ENCODE peak calls at places on chromosomes 12 and 14, in ten cellular contexts. B, H, F, C, O, J, X, V, T and W are unnamed samples.

GRCh38 chr14:22986508-22987054 is 4.2 kb upstream of the AJUBA start:
- DNase-seq in C (peak; percentile 84), J (peak; percentile 76), T (peak; percentile 80), O (peak; percentile 79), B (peak; percentile 79), H (peak; percentile 77), F (peak; percentile 89), X (peak; percentile 85), V (peak; percentile 86), W (peak; percentile 89)

GRCh38 chr14:105528859-105529505 is 2.6 kb downstream of the TMEM121 start:
- DNase-seq in H (no peak), V (peak; percentile 25), B (no peak), C (peak; percentile 76), T (no peak), X (no peak), J (no peak), O (no peak), F (no peak), W (no peak)

GRCh38 chr14:43595373-43595772 is 911.7 kb downstream of the FSCB start:
- DNase-seq in F (no peak), J (no peak), T (no peak), H (no peak), X (no peak), V (no peak), O (no peak), C (no peak), B (no peak), W (no peak)

GRCh38 chr12:21416611-21417121 is 20.8 kb upstream of the PYROXD1 start:
- DNase-seq in B (no peak), T (no peak), X (no peak), J (no peak), O (no peak), H (no peak), V (peak; percentile 76), F (peak; percentile 2), C (peak; percentile 61), W (no peak)

GRCh38 chr12:18966927-18967326 is 162.6 kb upstream of the PLEKHA5 start:
- DNase-seq in O (no peak), C (no peak), T (no peak), H (no peak), X (no peak), F (no peak), J (no peak), B (no peak), V (no peak), W (no peak)

GRCh38 chr14:101019974-101020710 is 116.6 kb upstream of the RTL1 start:
- DNase-seq in H (no peak), F (no peak), T (no peak), X (no peak), O (no peak), C (no peak), B (no peak), V (no peak), J (no peak), W (no peak)

GRCh38 chr12:52082988-52083637 is 3.6 kb downstream of the SMIM41 start:
- DNase-seq in H (peak; percentile 72), O (peak; percentile 52), B (peak; percentile 92), F (peak; percentile 73), T (peak; percentile 20), C (peak; percentile 98), X (peak; percentile 69), V (peak; percentile 64), J (no peak), W (peak; percentile 95)

GRCh38 chr14:22557846-22558220 is 31.2 kb downstream of the DAD1 start:
- DNase-seq in O (no peak), F (no peak), C (no peak), H (no peak), X (no peak), T (no peak), B (no peak), V (no peak), J (no peak), W (no peak)

GRCh38 chr12:123942911-123943648 is 29.6 kb downstream of the CCDC92 start:
- DNase-seq in J (no peak), X (no peak), H (no peak), B (no peak), F (peak; percentile 45), T (peak; percentile 31), V (no peak), C (peak; percentile 90), O (no peak), W (peak; percentile 33)

GRCh38 chr12:123941000-123941399 is 31.6 kb downstream of the CCDC92 start:
- DNase-seq in X (no peak), H (no peak), V (no peak), J (no peak), B (no peak), F (no peak), O (no peak), T (no peak), C (no peak), W (peak; percentile 34)

GRCh38 chr12:123940627-123940966 is 32.0 kb downstream of the CCDC92 start:
- DNase-seq in T (no peak), B (no peak), C (no peak), J (no peak), H (no peak), F (no peak), O (no peak), V (no peak), X (no peak), W (peak; percentile 32)

GRCh38 chr12:123942277-123942653 is 30.4 kb downstream of the CCDC92 start:
- DNase-seq in T (peak; percentile 83), V (peak; percentile 27), C (peak; percentile 98), B (no peak), X (no peak), J (no peak), O (no peak), F (peak; percentile 81), H (no peak), W (no peak)

DNA sequence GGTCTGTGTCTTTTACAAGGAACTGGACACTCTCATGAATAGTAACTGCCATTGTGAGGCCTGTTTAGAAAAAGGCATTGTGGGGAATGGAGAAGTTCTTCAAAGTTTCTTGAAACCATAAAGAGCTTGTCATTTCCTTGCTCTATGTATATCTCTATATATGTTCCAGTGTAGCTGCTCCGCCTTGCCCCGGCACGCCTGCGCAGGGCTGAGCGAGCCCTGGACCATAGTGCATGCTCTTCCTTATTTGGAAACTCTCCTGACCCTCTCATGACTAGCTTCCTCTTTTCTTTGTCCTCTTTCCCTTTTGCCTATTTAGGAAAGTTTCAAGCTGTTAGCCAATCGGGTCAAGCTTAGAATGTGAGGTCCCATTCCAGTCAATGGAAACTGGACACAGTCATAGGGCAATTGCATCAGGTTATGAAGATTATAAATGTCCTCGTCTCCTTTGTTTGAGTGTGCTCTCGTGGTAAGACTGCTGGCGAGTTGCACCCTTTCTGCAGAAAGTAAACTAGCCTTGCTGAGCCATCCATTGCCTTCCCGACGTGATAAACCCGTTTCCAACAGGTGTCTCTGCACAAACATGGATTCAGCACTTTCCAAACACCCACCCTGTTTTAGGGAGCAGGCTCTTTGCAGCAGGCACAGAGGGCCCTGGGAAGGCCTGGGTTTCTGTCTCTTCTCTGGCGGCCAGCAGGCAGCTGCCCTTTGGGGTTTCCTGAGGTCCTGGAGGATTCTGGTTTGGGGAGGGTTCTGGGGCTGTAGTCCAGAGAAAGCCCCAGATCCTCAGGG is 30.9 kb downstream of the CCDC92 start:
- DNase-seq in V (no peak), X (no peak), B (no peak), J (no peak), H (no peak), C (no peak), F (peak; percentile 57), T (no peak), O (no peak), W (no peak)
- H3K36me3 ChIP-seq in V (peaks cover 2% of the 10 kb centered on the region), X (peaks cover 67% of the 10 kb centered on the region), B (peaks cover 16% of the 10 kb centered on the region), J (peaks cover 54% of the 10 kb centered on the region), H (peaks cover 72% of the 10 kb centered on the region), C (peaks cover 56% of the 10 kb centered on the region), F (peaks cover 2% of the 10 kb centered on the region), T (peaks cover 7% of the 10 kb centered on the region), O (peaks cover 26% of the 10 kb centered on the region), W (no peaks in the 10 kb centered on the region)

DNA sequence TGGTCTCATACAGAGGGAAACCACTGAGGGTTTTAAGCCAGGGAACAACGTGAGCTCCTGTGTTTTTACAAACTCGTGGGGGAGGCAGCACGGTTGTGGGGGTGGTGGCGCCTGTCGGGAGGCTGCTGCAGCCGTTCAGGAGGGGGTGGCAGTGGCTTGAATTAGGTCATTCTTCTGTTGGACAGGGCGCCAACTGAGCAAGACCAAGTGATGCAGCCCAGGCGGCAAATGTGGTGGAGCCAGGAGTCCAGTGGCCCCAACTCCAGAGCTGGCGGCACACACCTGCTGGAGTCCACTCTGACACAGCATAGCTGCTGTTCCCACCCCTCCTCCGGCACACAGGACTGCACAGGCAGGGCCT is 27.8 kb downstream of the FBRSL1 start:
- DNase-seq in B (no peak), F (no peak), J (no peak), H (no peak), X (no peak), O (no peak), V (no peak), C (no peak), T (no peak), W (no peak)
- H3K27me3 ChIP-seq in B (no peaks in the 10 kb centered on the region), F (no peaks in the 10 kb centered on the region), J (no peaks in the 10 kb centered on the region), H (no peaks in the 10 kb centered on the region), X (no peaks in the 10 kb centered on the region), O (no peaks in the 10 kb centered on the region), V (no peaks in the 10 kb centered on the region), C (no peaks in the 10 kb centered on the region), T (no peaks in the 10 kb centered on the region), W (no peaks in the 10 kb centered on the region)

GRCh38 chr14:74292061-74292460 is 10.7 kb downstream of the ABCD4 start:
- DNase-seq in T (no peak), X (no peak), F (no peak), B (no peak), H (no peak), V (no peak), J (peak; percentile 22), C (no peak), O (no peak), W (no peak)

GRCh38 chr14:74290415-74290814 is 12.3 kb downstream of the ABCD4 start:
- DNase-seq in V (peak; percentile 27), B (peak; percentile 63), O (no peak), J (no peak), H (no peak), C (peak; percentile 88), X (no peak), F (peak; percentile 17), T (peak; percentile 7), W (peak; percentile 83)

GRCh38 chr14:74296037-74296467 is 6.7 kb downstream of the ABCD4 start:
- DNase-seq in V (no peak), J (no peak), H (no peak), F (no peak), O (no peak), T (no peak), B (no peak), C (no peak), X (no peak), W (no peak)

GRCh38 chr14:74289801-74290200 is 12.9 kb downstream of the ABCD4 start:
- DNase-seq in C (no peak), J (no peak), X (no peak), T (no peak), H (no peak), F (no peak), B (no peak), V (no peak), O (no peak), W (no peak)

GRCh38 chr14:74293621-74294020 is 9.1 kb downstream of the ABCD4 start:
- DNase-seq in V (no peak), J (no peak), H (no peak), O (no peak), T (no peak), B (no peak), C (no peak), F (no peak), X (no peak), W (no peak)
- H3K36me3 ChIP-seq in V (no peaks in the 10 kb centered on the region), J (peaks cover 69% of the 10 kb centered on the region), H (peaks cover 98% of the 10 kb centered on the region), O (peaks cover 62% of the 10 kb centered on the region), T (peaks cover 50% of the 10 kb centered on the region), B (peaks cover 15% of the 10 kb centered on the region), C (peaks cover 40% of the 10 kb centered on the region), F (peaks cover 24% of the 10 kb centered on the region), X (peaks cover 96% of the 10 kb centered on the region), W (peaks cover 42% of the 10 kb centered on the region)

GRCh38 chr12:31819427-31819826 is 90.6 kb upstream of the AMN1 start:
- DNase-seq in J (no peak), X (no peak), C (no peak), H (no peak), O (no peak), B (no peak), T (no peak), V (peak; percentile 71), F (no peak), W (no peak)
- H3K27me3 ChIP-seq in J (no peaks in the 10 kb centered on the region), X (no peaks in the 10 kb centered on the region), C (no peaks in the 10 kb centered on the region), H (no peaks in the 10 kb centered on the region), O (no peaks in the 10 kb centered on the region), B (no peaks in the 10 kb centered on the region), T (no peaks in the 10 kb centered on the region), V (no peaks in the 10 kb centered on the region), F (no peaks in the 10 kb centered on the region), W (no peaks in the 10 kb centered on the region)